ENCODE peak calls at places on chromosomes 3 and 15, in seven cellular contexts. One of them, this sample, is unnamed.

GRCh38 chr15:60973637-60974415 is 255.3 kb downstream of the RORA start:
- DNase-seq in upper lobe of right lung: no peak
- DNase-seq in NCI-H2171: no peak
- DNase-seq in CD8-positive, alpha-beta memory T cell: no peak
- DNase-seq in HuH-7.5: no peak
- DNase-seq in activated T-helper 2 cell treated with anti-CD3 and anti-CD28 coated beads, Interferon-gamma antibody, Interleukin-2, Interleukin-4, amounts not matched to agents 10 μg/mL and 5 μg/mL and 100 μg/mL, durations not matched to agents 14 hours and 24 hours and 36 hours: no peak
- DNase-seq in stimulated activated CD8-positive, alpha-beta memory T cell treated with anti-CD3 and anti-CD28 coated beads, Interleukin-15, amount 100 ng/mL, for 24 hours: no peak
- DNase-seq in this sample: no peak

GRCh38 chr3:128910006-128910405 is 30.6 kb downstream of the ACAD9 start:
- DNase-seq in stimulated activated CD8-positive, alpha-beta memory T cell treated with anti-CD3 and anti-CD28 coated beads, Interleukin-15, amount 100 ng/mL, for 24 hours: no peak
- DNase-seq in CD8-positive, alpha-beta memory T cell: no peak
- DNase-seq in NCI-H2171: no peak
- DNase-seq in activated T-helper 2 cell treated with anti-CD3 and anti-CD28 coated beads, Interferon-gamma antibody, Interleukin-2, Interleukin-4, amounts not matched to agents 10 μg/mL and 5 μg/mL and 100 μg/mL, durations not matched to agents 14 hours and 24 hours and 36 hours: no peak
- DNase-seq in HuH-7.5: no peak
- DNase-seq in upper lobe of right lung: peak
- DNase-seq in this sample: no peak

GRCh38 chr3:183566882-183567281 is 11.4 kb upstream of the KLHL6 start:
- DNase-seq in NCI-H2171: no peak
- DNase-seq in upper lobe of right lung: no peak
- DNase-seq in stimulated activated CD8-positive, alpha-beta memory T cell treated with anti-CD3 and anti-CD28 coated beads, Interleukin-15, amount 100 ng/mL, for 24 hours: no peak
- DNase-seq in CD8-positive, alpha-beta memory T cell: no peak
- DNase-seq in HuH-7.5: no peak
- DNase-seq in activated T-helper 2 cell treated with anti-CD3 and anti-CD28 coated beads, Interferon-gamma antibody, Interleukin-2, Interleukin-4, amounts not matched to agents 10 μg/mL and 5 μg/mL and 100 μg/mL, durations not matched to agents 14 hours and 24 hours and 36 hours: no peak
- DNase-seq in this sample: no peak

GRCh38 chr15:99438691-99439523 is 126.9 kb upstream of the MEF2A start:
- DNase-seq in CD8-positive, alpha-beta memory T cell: no peak
- DNase-seq in stimulated activated CD8-positive, alpha-beta memory T cell treated with anti-CD3 and anti-CD28 coated beads, Interleukin-15, amount 100 ng/mL, for 24 hours: no peak
- DNase-seq in HuH-7.5: no peak
- DNase-seq in activated T-helper 2 cell treated with anti-CD3 and anti-CD28 coated beads, Interferon-gamma antibody, Interleukin-2, Interleukin-4, amounts not matched to agents 10 μg/mL and 5 μg/mL and 100 μg/mL, durations not matched to agents 14 hours and 24 hours and 36 hours: no peak
- DNase-seq in NCI-H2171: no peak
- DNase-seq in upper lobe of right lung: no peak
- DNase-seq in this sample: no peak

GRCh38 chr3:13296662-13297061 is 123.5 kb downstream of the NUP210 start:
- DNase-seq in HuH-7.5: no peak
- DNase-seq in activated T-helper 2 cell treated with anti-CD3 and anti-CD28 coated beads, Interferon-gamma antibody, Interleukin-2, Interleukin-4, amounts not matched to agents 10 μg/mL and 5 μg/mL and 100 μg/mL, durations not matched to agents 14 hours and 24 hours and 36 hours: no peak
- DNase-seq in stimulated activated CD8-positive, alpha-beta memory T cell treated with anti-CD3 and anti-CD28 coated beads, Interleukin-15, amount 100 ng/mL, for 24 hours: no peak
- DNase-seq in NCI-H2171: peak
- DNase-seq in upper lobe of right lung: peak
- DNase-seq in CD8-positive, alpha-beta memory T cell: no peak
- DNase-seq in this sample: no peak

GRCh38 chr3:51384730-51385473 is at the start of gene MANF:
- DNase-seq in stimulated activated CD8-positive, alpha-beta memory T cell treated with anti-CD3 and anti-CD28 coated beads, Interleukin-15, amount 100 ng/mL, for 24 hours: peak
- DNase-seq in activated T-helper 2 cell treated with anti-CD3 and anti-CD28 coated beads, Interferon-gamma antibody, Interleukin-2, Interleukin-4, amounts not matched to agents 10 μg/mL and 5 μg/mL and 100 μg/mL, durations not matched to agents 14 hours and 24 hours and 36 hours: peak
- DNase-seq in CD8-positive, alpha-beta memory T cell: peak
- DNase-seq in NCI-H2171: peak
- DNase-seq in upper lobe of right lung: peak
- DNase-seq in HuH-7.5: peak
- DNase-seq in this sample: peak

GRCh38 chr3:71162221-71162620 is 421.3 kb downstream of the FOXP1 start:
- DNase-seq in activated T-helper 2 cell treated with anti-CD3 and anti-CD28 coated beads, Interferon-gamma antibody, Interleukin-2, Interleukin-4, amounts not matched to agents 10 μg/mL and 5 μg/mL and 100 μg/mL, durations not matched to agents 14 hours and 24 hours and 36 hours: no peak
- DNase-seq in HuH-7.5: no peak
- DNase-seq in upper lobe of right lung: no peak
- DNase-seq in NCI-H2171: no peak
- DNase-seq in stimulated activated CD8-positive, alpha-beta memory T cell treated with anti-CD3 and anti-CD28 coated beads, Interleukin-15, amount 100 ng/mL, for 24 hours: no peak
- DNase-seq in CD8-positive, alpha-beta memory T cell: no peak
- DNase-seq in this sample: no peak

GRCh38 chr3:67906256-67906655 is 251.8 kb upstream of the SUCLG2 start:
- DNase-seq in activated T-helper 2 cell treated with anti-CD3 and anti-CD28 coated beads, Interferon-gamma antibody, Interleukin-2, Interleukin-4, amounts not matched to agents 10 μg/mL and 5 μg/mL and 100 μg/mL, durations not matched to agents 14 hours and 24 hours and 36 hours: no peak
- DNase-seq in NCI-H2171: no peak
- DNase-seq in stimulated activated CD8-positive, alpha-beta memory T cell treated with anti-CD3 and anti-CD28 coated beads, Interleukin-15, amount 100 ng/mL, for 24 hours: no peak
- DNase-seq in upper lobe of right lung: no peak
- DNase-seq in HuH-7.5: no peak
- DNase-seq in CD8-positive, alpha-beta memory T cell: no peak
- DNase-seq in this sample: no peak